ENCODE peak calls at places on chromosomes 2 and 18, in five cellular contexts. One of them, this sample, is unnamed.

GRCh38 chr18:36175481-36175880 is 11.8 kb upstream of the MOCOS start:
- DNase-seq in body of pancreas: no peak
- DNase-seq in right atrium auricular region: no peak
- DNase-seq in adrenal gland: no peak
- DNase-seq in kidney: no peak
- DNase-seq in this sample: no peak

GRCh38 chr2:121355488-121355887 is 70.5 kb upstream of the TFCP2L1 start:
- DNase-seq in right atrium auricular region: no peak
- DNase-seq in kidney: no peak
- DNase-seq in adrenal gland: peak; percentile 40
- DNase-seq in body of pancreas: peak; percentile 40
- DNase-seq in this sample: no peak

GRCh38 chr2:143471550-143471949 is 342.3 kb downstream of the ARHGAP15 start:
- DNase-seq in body of pancreas: no peak
- DNase-seq in right atrium auricular region: no peak
- DNase-seq in adrenal gland: no peak
- DNase-seq in kidney: no peak
- DNase-seq in this sample: no peak

GRCh38 chr2:239167766-239168444 is 232.9 kb downstream of the HDAC4 start:
- DNase-seq in kidney: peak; percentile 46
- DNase-seq in adrenal gland: peak; percentile 41
- DNase-seq in right atrium auricular region: no peak
- DNase-seq in body of pancreas: no peak
- DNase-seq in this sample: peak; percentile 4

GRCh38 chr2:200318940-200319435 is 12.5 kb downstream of the SPATS2L start:
- DNase-seq in right atrium auricular region: no peak
- DNase-seq in kidney: no peak
- DNase-seq in body of pancreas: no peak
- DNase-seq in adrenal gland: no peak
- DNase-seq in this sample: no peak

GRCh38 chr2:120863661-120864320 is 128.1 kb downstream of the GLI2 start:
- DNase-seq in right atrium auricular region: peak; percentile 87
- DNase-seq in kidney: peak; percentile 38
- DNase-seq in body of pancreas: no peak
- DNase-seq in adrenal gland: peak; percentile 71
- DNase-seq in this sample: peak; percentile 44

GRCh38 chr18:25465152-25465790 is 113.3 kb upstream of the ZNF521 start:
- DNase-seq in body of pancreas: no peak
- DNase-seq in kidney: no peak
- DNase-seq in right atrium auricular region: no peak
- DNase-seq in adrenal gland: no peak
- DNase-seq in this sample: no peak

GRCh38 chr2:207165121-207166038 is at the start of gene KLF7:
- DNase-seq in right atrium auricular region: peak; percentile 72
- DNase-seq in adrenal gland: peak; percentile 80
- DNase-seq in body of pancreas: peak; percentile 56
- DNase-seq in kidney: peak; percentile 87
- DNase-seq in this sample: peak; percentile 41

GRCh38 chr2:238884122-238884811 is 36.4 kb downstream of the TWIST2 start:
- DNase-seq in kidney: no peak
- DNase-seq in body of pancreas: no peak
- DNase-seq in adrenal gland: no peak
- DNase-seq in right atrium auricular region: no peak
- DNase-seq in this sample: no peak

GRCh38 chr18:58863539-58864145 is 1.0 kb upstream of the ZNF532 start:
- DNase-seq in body of pancreas: peak; percentile 48
- DNase-seq in right atrium auricular region: no peak
- DNase-seq in kidney: peak; percentile 90
- DNase-seq in adrenal gland: peak; percentile 67
- DNase-seq in this sample: peak; percentile 60

GRCh38 chr2:100588071-100588786 is 25.4 kb downstream of the PDCL3 start:
- DNase-seq in right atrium auricular region: no peak
- DNase-seq in kidney: no peak
- DNase-seq in body of pancreas: no peak
- DNase-seq in adrenal gland: peak; percentile 42
- DNase-seq in this sample: no peak

GRCh38 chr18:2451556-2451955 is 119.7 kb downstream of the METTL4 start:
- DNase-seq in body of pancreas: no peak
- DNase-seq in kidney: no peak
- DNase-seq in adrenal gland: no peak
- DNase-seq in right atrium auricular region: no peak
- DNase-seq in this sample: no peak

DNA sequence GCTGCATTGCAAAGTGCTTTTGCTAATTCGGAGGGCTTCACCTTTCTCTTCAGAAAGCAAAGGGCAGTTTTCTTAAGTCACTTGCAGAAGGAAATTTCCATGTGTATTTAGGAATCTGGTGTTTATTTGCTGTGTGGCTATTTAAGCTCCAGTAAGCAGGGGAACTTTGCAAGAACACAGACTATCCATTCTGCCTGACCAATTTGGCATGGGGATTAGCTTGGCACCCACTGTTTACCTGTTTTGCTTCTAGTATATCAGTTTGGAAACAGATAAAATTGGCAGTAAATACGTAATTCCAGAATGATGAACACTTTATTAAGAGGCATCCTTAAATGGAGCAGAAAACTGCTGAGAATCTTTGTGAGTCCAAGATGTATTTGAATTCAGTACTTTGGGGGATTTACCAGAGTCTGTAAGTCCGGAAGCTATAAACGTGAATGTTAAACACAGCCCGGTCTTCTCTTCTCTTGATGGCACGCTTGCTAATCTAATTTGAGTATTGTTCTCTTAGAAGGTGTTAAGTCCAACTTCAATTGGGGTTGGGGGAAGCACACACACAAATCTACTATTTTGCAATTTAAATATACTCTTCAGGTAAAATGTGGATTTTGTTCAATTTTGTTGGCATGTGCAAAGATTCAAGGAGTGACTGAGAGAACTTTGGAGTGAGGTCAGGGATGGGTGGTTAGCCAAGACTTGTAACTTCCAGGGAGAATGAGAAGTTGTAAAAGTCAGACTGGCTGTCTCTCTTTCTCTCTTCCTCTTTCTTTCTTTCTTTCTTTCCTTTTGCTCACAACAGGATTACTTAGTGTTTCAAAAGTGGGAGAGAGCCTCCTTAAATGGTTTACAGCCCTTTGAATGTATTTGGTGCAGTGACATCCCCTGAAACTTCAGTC is 705 bp downstream of the ACKR3 start:
- DNase-seq in right atrium auricular region: no peak
- DNase-seq in body of pancreas: no peak
- DNase-seq in kidney: no peak
- DNase-seq in adrenal gland: no peak
- DNase-seq in this sample: no peak
- H3K27ac ChIP-seq in right atrium auricular region: peak overlapping the region; percentile 86
- H3K27ac ChIP-seq in body of pancreas: peak overlapping the region; percentile 93
- H3K27ac ChIP-seq in kidney: peak overlapping the region; percentile 79
- H3K27ac ChIP-seq in adrenal gland: no peak overlapping the region
- H3K27ac ChIP-seq in this sample: peak overlapping the region; percentile 99

DNA sequence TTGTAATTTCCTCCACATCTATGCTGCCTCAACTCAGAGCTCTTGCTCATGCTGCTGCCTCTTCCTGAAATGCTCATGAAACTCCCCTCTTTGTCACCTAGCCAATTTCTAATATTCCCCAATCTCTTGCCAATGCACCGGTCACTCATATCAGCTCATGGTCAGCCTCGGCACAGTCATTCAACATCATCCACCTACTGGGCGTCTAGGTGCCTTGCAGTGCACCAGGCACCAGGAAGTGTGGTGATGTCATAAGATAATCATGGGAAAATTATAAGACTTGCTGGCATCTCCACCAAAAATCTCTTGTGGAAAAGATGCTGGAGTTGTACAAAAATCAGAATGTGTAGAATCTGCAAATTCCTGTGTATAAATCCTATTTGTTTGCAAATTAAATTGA is 52.6 kb upstream of the RAB27B start:
- DNase-seq in body of pancreas: peak; percentile 70
- DNase-seq in right atrium auricular region: no peak
- DNase-seq in adrenal gland: no peak
- DNase-seq in kidney: no peak
- DNase-seq in this sample: no peak
- TF ChIP-seq CTCF in body of pancreas: no peak
- TF ChIP-seq CTCF in right atrium auricular region: no peak
- TF ChIP-seq CTCF in adrenal gland: no peak
- TF ChIP-seq CTCF in kidney: no peak
- TF ChIP-seq CTCF in this sample: no peak

DNA sequence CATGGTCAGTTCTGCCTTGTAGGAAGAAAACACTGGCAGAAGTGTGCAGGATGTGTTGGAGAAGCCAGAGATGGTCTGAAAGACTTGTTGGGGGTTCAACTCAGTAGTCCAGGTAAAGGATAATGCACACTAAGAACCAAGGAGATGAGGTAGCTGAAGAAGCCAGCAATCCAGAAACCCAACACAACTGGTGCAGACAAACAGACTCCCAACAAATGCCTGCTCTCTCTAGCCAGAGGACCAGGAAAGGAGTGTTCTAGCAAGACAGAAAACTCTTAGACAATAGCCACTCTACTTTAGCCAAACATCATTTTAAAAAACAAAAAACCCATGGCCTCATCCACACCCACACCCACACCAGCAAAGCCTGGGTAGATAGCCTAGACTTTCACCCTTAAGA is 33.9 kb downstream of the EVA1A start:
- DNase-seq in kidney: no peak
- DNase-seq in right atrium auricular region: no peak
- DNase-seq in adrenal gland: no peak
- DNase-seq in body of pancreas: no peak
- DNase-seq in this sample: no peak
- H3K4me1 ChIP-seq in kidney: peaks cover 4% of the 10 kb centered on the region
- H3K4me1 ChIP-seq in right atrium auricular region: no peaks in the 10 kb centered on the region
- H3K4me1 ChIP-seq in adrenal gland: no peaks in the 10 kb centered on the region
- H3K4me1 ChIP-seq in body of pancreas: peaks cover 25% of the 10 kb centered on the region
- H3K4me1 ChIP-seq in this sample: no peaks in the 10 kb centered on the region

GRCh38 chr2:174633621-174633927 is 36.0 kb upstream of the WIPF1 start:
- DNase-seq in kidney: no peak
- DNase-seq in body of pancreas: no peak
- DNase-seq in adrenal gland: no peak
- DNase-seq in right atrium auricular region: no peak
- DNase-seq in this sample: no peak
- H3K27ac ChIP-seq in kidney: peak overlapping the region; percentile 45
- H3K27ac ChIP-seq in body of pancreas: no peak overlapping the region
- H3K27ac ChIP-seq in adrenal gland: peak overlapping the region; percentile 67
- H3K27ac ChIP-seq in right atrium auricular region: peak overlapping the region; percentile 59
- H3K27ac ChIP-seq in this sample: peak overlapping the region; percentile 62

GRCh38 chr2:52956766-52957165 is 810.8 kb upstream of the CHAC2 start:
- DNase-seq in right atrium auricular region: no peak
- DNase-seq in body of pancreas: no peak
- DNase-seq in kidney: no peak
- DNase-seq in adrenal gland: no peak
- DNase-seq in this sample: no peak
- TF ChIP-seq CTCF in right atrium auricular region: no peak
- TF ChIP-seq CTCF in body of pancreas: no peak
- TF ChIP-seq CTCF in kidney: no peak
- TF ChIP-seq CTCF in adrenal gland: no peak
- TF ChIP-seq CTCF in this sample: no peak

GRCh38 chr2:64400103-64400728 is 53.7 kb upstream of the LGALSL start:
- DNase-seq in kidney: no peak
- DNase-seq in right atrium auricular region: no peak
- DNase-seq in adrenal gland: no peak
- DNase-seq in body of pancreas: no peak
- DNase-seq in this sample: no peak
- H3K4me1 ChIP-seq in kidney: peaks cover 22% of the 10 kb centered on the region
- H3K4me1 ChIP-seq in right atrium auricular region: peaks cover 38% of the 10 kb centered on the region
- H3K4me1 ChIP-seq in adrenal gland: peaks cover 47% of the 10 kb centered on the region
- H3K4me1 ChIP-seq in body of pancreas: peaks cover 38% of the 10 kb centered on the region
- H3K4me1 ChIP-seq in this sample: peaks cover 37% of the 10 kb centered on the region